ENCODE peak calls at places on chromosomes 12 and 14, in nine cellular contexts. One of them, this sample, is unnamed.

GRCh38 chr12:111154180-111154579 is 214.7 kb downstream of the PHETA1 start:
- DNase-seq in small intestine: no peak
- DNase-seq in neural progenitor cell: peak
- DNase-seq in keratinocyte: no peak
- DNase-seq in IMR-90: no peak
- DNase-seq in caudate nucleus: no peak
- DNase-seq in lung: no peak
- DNase-seq in esophagus squamous epithelium: no peak
- DNase-seq in psoas muscle: no peak
- DNase-seq in this sample: no peak

GRCh38 chr14:56953884-56954283 is 143.6 kb upstream of the OTX2 start:
- DNase-seq in small intestine: no peak
- DNase-seq in neural progenitor cell: peak
- DNase-seq in keratinocyte: no peak
- DNase-seq in IMR-90: no peak
- DNase-seq in caudate nucleus: no peak
- DNase-seq in lung: no peak
- DNase-seq in esophagus squamous epithelium: no peak
- DNase-seq in psoas muscle: no peak
- DNase-seq in this sample: no peak

GRCh38 chr12:14993537-14994266 is 20.9 kb downstream of the PDE6H start:
- DNase-seq in small intestine: no peak
- DNase-seq in neural progenitor cell: no peak
- DNase-seq in keratinocyte: no peak
- DNase-seq in IMR-90: peak
- DNase-seq in caudate nucleus: no peak
- DNase-seq in lung: no peak
- DNase-seq in esophagus squamous epithelium: no peak
- DNase-seq in psoas muscle: no peak
- DNase-seq in this sample: no peak

GRCh38 chr14:51501746-51502145 is 150.0 kb upstream of the FRMD6 start:
- DNase-seq in small intestine: no peak
- DNase-seq in neural progenitor cell: no peak
- DNase-seq in keratinocyte: no peak
- DNase-seq in IMR-90: no peak
- DNase-seq in caudate nucleus: no peak
- DNase-seq in lung: no peak
- DNase-seq in esophagus squamous epithelium: no peak
- DNase-seq in psoas muscle: no peak
- DNase-seq in this sample: no peak

GRCh38 chr12:121364657-121365265 is 12.6 kb upstream of the ANAPC5 start:
- DNase-seq in small intestine: no peak
- DNase-seq in neural progenitor cell: no peak
- DNase-seq in keratinocyte: no peak
- DNase-seq in IMR-90: peak
- DNase-seq in caudate nucleus: no peak
- DNase-seq in lung: no peak
- DNase-seq in esophagus squamous epithelium: no peak
- DNase-seq in psoas muscle: no peak
- DNase-seq in this sample: no peak

GRCh38 chr14:93544212-93544611 is 113.5 kb downstream of the UNC79 start:
- DNase-seq in small intestine: no peak
- DNase-seq in neural progenitor cell: no peak
- DNase-seq in keratinocyte: no peak
- DNase-seq in IMR-90: no peak
- DNase-seq in caudate nucleus: no peak
- DNase-seq in lung: no peak
- DNase-seq in esophagus squamous epithelium: no peak
- DNase-seq in psoas muscle: no peak
- DNase-seq in this sample: no peak

GRCh38 chr14:42510071-42510470 is 903.4 kb downstream of the LRFN5 start:
- DNase-seq in small intestine: no peak
- DNase-seq in neural progenitor cell: no peak
- DNase-seq in keratinocyte: no peak
- DNase-seq in IMR-90: no peak
- DNase-seq in caudate nucleus: no peak
- DNase-seq in lung: no peak
- DNase-seq in esophagus squamous epithelium: no peak
- DNase-seq in psoas muscle: no peak
- DNase-seq in this sample: no peak

GRCh38 chr14:36748814-36749213 is 87.2 kb downstream of the PAX9 start:
- DNase-seq in small intestine: no peak
- DNase-seq in neural progenitor cell: no peak
- DNase-seq in keratinocyte: no peak
- DNase-seq in IMR-90: no peak
- DNase-seq in caudate nucleus: no peak
- DNase-seq in lung: no peak
- DNase-seq in esophagus squamous epithelium: no peak
- DNase-seq in psoas muscle: no peak
- DNase-seq in this sample: no peak

GRCh38 chr12:105698047-105698446 is 367.6 kb downstream of the C12orf75 start:
- DNase-seq in small intestine: no peak
- DNase-seq in neural progenitor cell: no peak
- DNase-seq in keratinocyte: no peak
- DNase-seq in IMR-90: no peak
- DNase-seq in caudate nucleus: no peak
- DNase-seq in lung: no peak
- DNase-seq in esophagus squamous epithelium: no peak
- DNase-seq in psoas muscle: no peak
- DNase-seq in this sample: no peak

GRCh38 chr12:24499151-24500146 is 449.5 kb downstream of the BCAT1 start:
- DNase-seq in small intestine: no peak
- DNase-seq in neural progenitor cell: no peak
- DNase-seq in keratinocyte: no peak
- DNase-seq in IMR-90: peak
- DNase-seq in caudate nucleus: no peak
- DNase-seq in lung: no peak
- DNase-seq in esophagus squamous epithelium: no peak
- DNase-seq in psoas muscle: no peak
- DNase-seq in this sample: no peak

GRCh38 chr12:98594050-98594853 is 766 bp downstream of the SLC25A3 start:
- DNase-seq in small intestine: peak
- DNase-seq in neural progenitor cell: peak
- DNase-seq in keratinocyte: no peak
- DNase-seq in IMR-90: no peak
- DNase-seq in caudate nucleus: peak
- DNase-seq in lung: peak
- DNase-seq in esophagus squamous epithelium: no peak
- DNase-seq in psoas muscle: peak
- DNase-seq in this sample: no peak

GRCh38 chr12:8947737-8948136 is 1.7 kb downstream of the M6PR start:
- DNase-seq in small intestine: no peak
- DNase-seq in neural progenitor cell: no peak
- DNase-seq in keratinocyte: no peak
- DNase-seq in IMR-90: no peak
- DNase-seq in caudate nucleus: no peak
- DNase-seq in lung: no peak
- DNase-seq in esophagus squamous epithelium: no peak
- DNase-seq in psoas muscle: no peak
- DNase-seq in this sample: no peak

GRCh38 chr12:110339184-110339952 is 58.3 kb downstream of the ATP2A2 start:
- DNase-seq in small intestine: peak
- DNase-seq in neural progenitor cell: no peak
- DNase-seq in keratinocyte: no peak
- DNase-seq in IMR-90: no peak
- DNase-seq in caudate nucleus: no peak
- DNase-seq in lung: no peak
- DNase-seq in esophagus squamous epithelium: no peak
- DNase-seq in psoas muscle: no peak
- DNase-seq in this sample: no peak

GRCh38 chr14:50039120-50039517 is 77.3 kb downstream of the VCPKMT start:
- DNase-seq in small intestine: no peak
- DNase-seq in neural progenitor cell: no peak
- DNase-seq in keratinocyte: no peak
- DNase-seq in IMR-90: no peak
- DNase-seq in caudate nucleus: no peak
- DNase-seq in lung: no peak
- DNase-seq in esophagus squamous epithelium: no peak
- DNase-seq in psoas muscle: no peak
- DNase-seq in this sample: no peak

GRCh38 chr12:78949532-78949931 is 85.0 kb downstream of the SYT1 start:
- DNase-seq in small intestine: no peak
- DNase-seq in neural progenitor cell: no peak
- DNase-seq in keratinocyte: no peak
- DNase-seq in IMR-90: no peak
- DNase-seq in caudate nucleus: no peak
- DNase-seq in lung: no peak
- DNase-seq in esophagus squamous epithelium: no peak
- DNase-seq in psoas muscle: no peak
- DNase-seq in this sample: no peak

GRCh38 chr12:53234236-53234635 is 2.2 kb upstream of the RARG start:
- DNase-seq in small intestine: no peak
- DNase-seq in neural progenitor cell: peak
- DNase-seq in keratinocyte: no peak
- DNase-seq in IMR-90: no peak
- DNase-seq in caudate nucleus: no peak
- DNase-seq in lung: no peak
- DNase-seq in esophagus squamous epithelium: no peak
- DNase-seq in psoas muscle: peak
- DNase-seq in this sample: no peak
- H3K27ac ChIP-seq in small intestine: no peak
- H3K27ac ChIP-seq in neural progenitor cell: no peak
- H3K27ac ChIP-seq in keratinocyte: no peak
- H3K27ac ChIP-seq in IMR-90: no peak
- H3K27ac ChIP-seq in caudate nucleus: peak
- H3K27ac ChIP-seq in lung: no peak
- H3K27ac ChIP-seq in esophagus squamous epithelium: peak
- H3K27ac ChIP-seq in psoas muscle: no peak
- H3K27ac ChIP-seq in this sample: peak

GRCh38 chr14:105153739-105154475 is 14.7 kb downstream of the JAG2 start:
- DNase-seq in small intestine: no peak
- DNase-seq in neural progenitor cell: no peak
- DNase-seq in keratinocyte: no peak
- DNase-seq in IMR-90: no peak
- DNase-seq in caudate nucleus: no peak
- DNase-seq in lung: no peak
- DNase-seq in esophagus squamous epithelium: no peak
- DNase-seq in psoas muscle: peak
- DNase-seq in this sample: no peak

GRCh38 chr14:105153331-105153731 is 15.2 kb downstream of the JAG2 start:
- DNase-seq in small intestine: no peak
- DNase-seq in neural progenitor cell: no peak
- DNase-seq in keratinocyte: no peak
- DNase-seq in IMR-90: no peak
- DNase-seq in caudate nucleus: no peak
- DNase-seq in lung: no peak
- DNase-seq in esophagus squamous epithelium: no peak
- DNase-seq in psoas muscle: peak
- DNase-seq in this sample: no peak

GRCh38 chr14:105151131-105151837 is 17.3 kb downstream of the JAG2 start:
- DNase-seq in small intestine: no peak
- DNase-seq in neural progenitor cell: no peak
- DNase-seq in keratinocyte: no peak
- DNase-seq in IMR-90: no peak
- DNase-seq in caudate nucleus: no peak
- DNase-seq in lung: no peak
- DNase-seq in esophagus squamous epithelium: no peak
- DNase-seq in psoas muscle: peak
- DNase-seq in this sample: no peak

GRCh38 chr14:105151838-105152793 is 16.5 kb downstream of the JAG2 start:
- DNase-seq in small intestine: no peak
- DNase-seq in neural progenitor cell: no peak
- DNase-seq in keratinocyte: no peak
- DNase-seq in IMR-90: no peak
- DNase-seq in caudate nucleus: no peak
- DNase-seq in lung: no peak
- DNase-seq in esophagus squamous epithelium: no peak
- DNase-seq in psoas muscle: peak
- DNase-seq in this sample: no peak

DNA sequence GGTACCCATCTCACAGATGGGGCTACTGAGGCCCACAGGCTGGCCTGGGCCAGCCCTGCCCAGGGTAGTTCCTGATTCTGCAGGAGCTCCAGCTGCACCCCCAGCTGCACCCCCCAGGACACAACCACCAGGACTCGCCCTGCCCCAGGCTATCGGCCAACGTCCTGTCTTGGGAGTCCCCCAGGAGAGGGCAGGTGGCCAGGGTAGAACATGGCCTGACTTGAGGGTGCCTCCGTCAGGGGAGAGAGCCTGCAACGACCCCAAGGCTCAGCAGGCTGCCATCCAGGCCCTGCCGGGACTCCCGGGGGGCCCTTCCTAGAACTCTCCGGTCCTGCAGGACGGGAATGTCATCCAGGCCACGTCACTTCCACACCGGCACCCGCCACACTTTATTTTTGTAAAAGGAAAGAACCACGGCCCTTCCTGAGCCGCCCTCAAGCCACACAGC is 15.8 kb downstream of the JAG2 start:
- DNase-seq in small intestine: no peak
- DNase-seq in neural progenitor cell: no peak
- DNase-seq in keratinocyte: no peak
- DNase-seq in IMR-90: no peak
- DNase-seq in caudate nucleus: no peak
- DNase-seq in lung: no peak
- DNase-seq in esophagus squamous epithelium: no peak
- DNase-seq in psoas muscle: peak
- DNase-seq in this sample: no peak
- H3K27ac ChIP-seq in small intestine: peak
- H3K27ac ChIP-seq in neural progenitor cell: no peak
- H3K27ac ChIP-seq in keratinocyte: no peak
- H3K27ac ChIP-seq in IMR-90: no peak
- H3K27ac ChIP-seq in caudate nucleus: peak
- H3K27ac ChIP-seq in lung: no peak
- H3K27ac ChIP-seq in esophagus squamous epithelium: no peak
- H3K27ac ChIP-seq in psoas muscle: peak
- H3K27ac ChIP-seq in this sample: no peak

GRCh38 chr14:75979641-75980422 is 2.0 kb downstream of the TGFB3 start:
- DNase-seq in small intestine: no peak
- DNase-seq in neural progenitor cell: no peak
- DNase-seq in keratinocyte: no peak
- DNase-seq in IMR-90: no peak
- DNase-seq in caudate nucleus: peak
- DNase-seq in lung: no peak
- DNase-seq in esophagus squamous epithelium: no peak
- DNase-seq in psoas muscle: peak
- DNase-seq in this sample: no peak
- H3K27ac ChIP-seq in small intestine: no peak
- H3K27ac ChIP-seq in neural progenitor cell: no peak
- H3K27ac ChIP-seq in keratinocyte: no peak
- H3K27ac ChIP-seq in IMR-90: no peak
- H3K27ac ChIP-seq in caudate nucleus: no peak
- H3K27ac ChIP-seq in lung: no peak
- H3K27ac ChIP-seq in esophagus squamous epithelium: no peak
- H3K27ac ChIP-seq in psoas muscle: peak
- H3K27ac ChIP-seq in this sample: no peak

DNA sequence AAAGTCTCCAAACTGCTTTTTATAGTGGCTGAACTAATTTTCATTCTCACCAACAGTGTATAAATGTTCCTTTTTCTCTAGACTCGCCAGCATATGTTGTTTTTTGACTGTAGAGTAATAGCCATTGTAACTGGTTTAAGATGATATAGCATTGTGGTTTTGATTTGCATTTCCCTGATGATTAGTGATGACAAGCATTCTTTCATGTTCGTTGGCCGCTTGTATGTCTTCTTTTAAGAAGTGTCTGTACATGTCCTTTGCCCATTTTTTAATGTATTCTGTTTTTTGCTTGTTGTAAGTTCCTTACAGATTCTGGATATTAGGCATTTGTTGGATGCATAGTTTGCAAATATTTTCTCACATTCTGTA is 404.9 kb downstream of the FLRT2 start:
- DNase-seq in small intestine: peak
- DNase-seq in neural progenitor cell: no peak
- DNase-seq in keratinocyte: no peak
- DNase-seq in IMR-90: no peak
- DNase-seq in caudate nucleus: no peak
- DNase-seq in lung: no peak
- DNase-seq in esophagus squamous epithelium: no peak
- DNase-seq in psoas muscle: no peak
- DNase-seq in this sample: no peak
- H3K27ac ChIP-seq in small intestine: peak
- H3K27ac ChIP-seq in neural progenitor cell: no peak
- H3K27ac ChIP-seq in keratinocyte: no peak
- H3K27ac ChIP-seq in IMR-90: no peak
- H3K27ac ChIP-seq in caudate nucleus: peak
- H3K27ac ChIP-seq in lung: no peak
- H3K27ac ChIP-seq in esophagus squamous epithelium: peak
- H3K27ac ChIP-seq in psoas muscle: no peak
- H3K27ac ChIP-seq in this sample: no peak